ENCODE peak calls at places on chromosomes 12 and 14, in six cellular contexts. B, Y, I, G, O and S are unnamed samples.

GRCh38 chr12:12338528-12339168 is 11.4 kb downstream of the MANSC1 start:
- DNase-seq in Y (no peak), I (no peak), O (no peak), G (no peak), B (no peak), S (no peak)

GRCh38 chr14:52073251-52073650 is 4.4 kb upstream of the NID2 start:
- DNase-seq in G (no peak), Y (no peak), I (no peak), B (no peak), O (no peak), S (no peak)

GRCh38 chr12:3231399-3231876 is 154.3 kb downstream of the TSPAN9 start:
- DNase-seq in O (no peak), Y (no peak), I (no peak), G (no peak), B (no peak), S (no peak)

GRCh38 chr12:12072064-12072760 is 1.5 kb downstream of the BCL2L14 start:
- DNase-seq in Y (no peak), B (peak; percentile 12), I (no peak), O (peak; percentile 38), G (no peak), S (no peak)

GRCh38 chr14:80475074-80475473 is 263.8 kb upstream of the DIO2 start:
- DNase-seq in B (no peak), G (no peak), Y (no peak), O (no peak), I (no peak), S (no peak)

GRCh38 chr14:89340200-89340667 is 76.8 kb downstream of the FOXN3 start:
- DNase-seq in B (no peak), I (no peak), G (no peak), Y (no peak), O (peak; percentile 76), S (no peak)

GRCh38 chr12:52391618-52392002 is 6.2 kb upstream of the KRT84 start:
- DNase-seq in G (no peak), B (no peak), O (no peak), I (no peak), Y (no peak), S (peak; percentile 73)

GRCh38 chr14:75258079-75258802 is 20.4 kb upstream of the FOS start:
- DNase-seq in Y (no peak), I (no peak), B (no peak), O (no peak), G (no peak), S (no peak)

GRCh38 chr12:93679308-93679933 is 2.2 kb downstream of the CRADD start:
- DNase-seq in O (no peak), B (no peak), I (no peak), G (no peak), Y (no peak), S (no peak)

GRCh38 chr12:78414071-78414470 is 450.5 kb upstream of the SYT1 start:
- DNase-seq in Y (no peak), O (no peak), B (no peak), I (no peak), G (no peak), S (no peak)

GRCh38 chr12:131092911-131093901 is 139.5 kb downstream of the ADGRD1 start:
- DNase-seq in Y (no peak), O (no peak), G (no peak), B (peak; percentile 98), I (no peak), S (no peak)

GRCh38 chr12:11719678-11720099 is 70.2 kb downstream of the ETV6 start:
- DNase-seq in Y (peak; percentile 36), O (no peak), B (no peak), I (no peak), G (no peak), S (peak; percentile 58)

GRCh38 chr12:79900199-79900598 is 34.7 kb downstream of the PPP1R12A start:
- DNase-seq in G (no peak), Y (no peak), O (peak; percentile 38), B (no peak), I (no peak), S (no peak)

GRCh38 chr12:132197581-132198281 is 53.5 kb downstream of the NOC4L start:
- DNase-seq in O (no peak), G (no peak), Y (no peak), I (no peak), B (no peak), S (no peak)

GRCh38 chr12:29640589-29641345 is 143.0 kb downstream of the TMTC1 start:
- DNase-seq in I (peak; percentile 18), Y (no peak), O (peak; percentile 63), G (no peak), B (no peak), S (no peak)

GRCh38 chr14:74019743-74020142 is 594 bp downstream of the BBOF1 start:
- DNase-seq in G (no peak), B (no peak), Y (no peak), I (no peak), O (peak; percentile 23), S (peak; percentile 28)

GRCh38 chr14:68141531-68142088 is 322.0 kb downstream of the RAD51B start:
- DNase-seq in B (no peak), G (no peak), O (no peak), Y (no peak), I (peak; percentile 60), S (no peak)

GRCh38 chr12:43653289-43653915 is 101.4 kb upstream of the ADAMTS20 start:
- DNase-seq in G (no peak), B (no peak), I (no peak), Y (no peak), O (no peak), S (no peak)

GRCh38 chr12:43653917-43654316 is 101.9 kb upstream of the ADAMTS20 start:
- DNase-seq in B (no peak), Y (no peak), G (no peak), O (no peak), I (no peak), S (peak; percentile 28)

DNA sequence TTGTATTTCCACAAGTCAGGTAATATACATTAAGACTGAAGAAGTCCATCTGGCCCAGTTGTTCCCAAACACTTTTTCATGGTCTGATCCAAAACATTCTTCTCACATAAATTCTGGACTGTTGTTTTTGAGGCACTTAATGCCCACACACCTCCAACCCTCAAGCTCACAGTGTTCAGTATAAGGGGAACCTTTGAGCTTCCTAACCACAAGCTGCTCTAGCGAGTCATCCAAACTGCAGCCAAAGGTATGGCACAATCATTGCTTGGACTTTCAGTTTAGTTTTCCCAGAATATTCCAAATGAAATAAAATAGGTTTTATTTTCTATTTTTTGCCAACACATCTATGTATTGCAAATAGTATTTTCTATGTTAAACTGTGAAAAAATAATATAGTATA is 103.0 kb downstream of the PUS7L start:
- DNase-seq in Y (no peak), B (no peak), I (no peak), G (no peak), O (no peak), S (no peak)
- TF ChIP-seq YY1 in Y (no peak), B (no peak), I (no peak), G (no peak), O (no peak), S (no peak)

GRCh38 chr12:89210277-89210676 is 142.0 kb downstream of the DUSP6 start:
- DNase-seq in O (no peak), G (no peak), B (no peak), I (no peak), Y (no peak), S (no peak)

GRCh38 chr12:89211456-89211855 is 140.8 kb downstream of the DUSP6 start:
- DNase-seq in Y (no peak), I (no peak), G (no peak), O (no peak), B (no peak), S (no peak)

GRCh38 chr12:89213747-89214146 is 138.6 kb downstream of the DUSP6 start:
- DNase-seq in I (no peak), B (no peak), Y (no peak), G (no peak), O (no peak), S (no peak)

GRCh38 chr12:89213139-89213538 is 139.2 kb downstream of the DUSP6 start:
- DNase-seq in G (no peak), O (no peak), Y (no peak), B (no peak), I (no peak), S (no peak)

DNA sequence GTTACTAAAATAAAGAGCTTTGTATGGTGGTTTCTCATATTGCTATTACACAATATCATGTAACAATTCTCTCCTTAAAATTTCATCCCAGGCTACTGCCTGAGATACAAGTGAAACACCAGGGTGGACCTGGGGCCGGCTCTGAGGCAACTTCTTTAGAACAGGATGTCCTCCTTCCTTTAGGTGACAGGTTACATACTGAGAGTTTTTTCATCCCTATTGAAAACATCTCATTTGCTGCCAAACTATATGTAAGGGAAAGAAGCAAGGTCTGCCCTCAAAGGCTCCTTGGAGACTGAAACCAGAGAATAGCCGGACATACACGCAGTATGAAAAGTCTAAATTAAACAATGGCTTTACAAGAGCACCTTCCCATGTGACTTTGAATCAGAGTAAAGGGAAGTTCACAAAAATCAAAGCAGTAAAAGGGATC is 139.9 kb downstream of the DUSP6 start:
- DNase-seq in Y (no peak), B (no peak), G (no peak), I (no peak), O (no peak), S (no peak)
- H3K4me2 ChIP-seq in Y (no peak overlapping the region), B (no peak overlapping the region), G (no peak overlapping the region), I (no peak overlapping the region), O (no peak overlapping the region), S (no peak overlapping the region)

GRCh38 chr12:113650476-113650875 is 178.8 kb upstream of the LHX5 start:
- DNase-seq in Y (no peak), I (no peak), G (no peak), O (no peak), B (no peak), S (no peak)

GRCh38 chr12:113645183-113645582 is 173.5 kb upstream of the LHX5 start:
- DNase-seq in B (no peak), G (no peak), O (no peak), Y (no peak), I (no peak), S (no peak)

GRCh38 chr12:113649256-113649830 is 177.7 kb upstream of the LHX5 start:
- DNase-seq in G (peak; percentile 86), I (no peak), Y (no peak), O (no peak), B (no peak), S (peak; percentile 64)

GRCh38 chr12:113643575-113643974 is 171.9 kb upstream of the LHX5 start:
- DNase-seq in B (no peak), O (no peak), I (no peak), G (no peak), Y (no peak), S (no peak)

DNA sequence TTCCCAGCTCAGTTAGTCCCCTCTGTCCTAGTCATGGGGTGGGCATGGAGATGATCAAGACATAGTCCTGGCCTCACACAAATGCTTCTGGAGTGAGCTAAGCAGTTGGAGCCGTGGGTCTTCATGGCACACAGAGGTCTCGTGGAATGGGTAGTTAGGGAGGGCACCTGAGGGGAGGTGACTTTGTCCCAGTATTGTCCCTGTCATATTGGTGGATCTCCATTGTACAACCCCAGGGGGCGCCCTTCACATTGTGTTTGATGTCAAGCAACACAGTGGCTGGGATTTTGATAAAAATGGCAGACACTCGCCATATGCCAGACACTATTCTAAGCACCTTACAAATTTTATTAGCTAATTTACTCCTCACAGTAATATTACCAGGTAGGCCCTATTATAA is 175.4 kb upstream of the LHX5 start:
- DNase-seq in G (peak; percentile 28), O (peak; percentile 13), B (no peak), I (peak; percentile 8), Y (no peak), S (peak; percentile 49)
- TF ChIP-seq YY1 in G (no peak), O (no peak), B (no peak), I (no peak), Y (no peak), S (no peak)

GRCh38 chr14:53390008-53390407 is 236.9 kb upstream of the DDHD1 start:
- DNase-seq in G (no peak), I (no peak), B (no peak), O (no peak), Y (no peak), S (no peak)
- H3K4me2 ChIP-seq in G (no peak overlapping the region), I (peak overlapping the region; percentile 70), B (no peak overlapping the region), O (no peak overlapping the region), Y (no peak overlapping the region), S (no peak overlapping the region)